ENCODE peak calls at places on chromosomes 13 and 19, in six cellular contexts. I is GM23338, X is K562, C is A549, V is HCT116, S is HepG2. J is an unnamed sample.

GRCh38 chr19:1106841-1107654 is 3.3 kb downstream of the GPX4 start:
- DNase-seq in I (peak; percentile 62), X (no peak), C (peak; percentile 86), V (no peak), S (peak; percentile 20), J (no peak)

GRCh38 chr19:2365201-2365970 is 5.3 kb downstream of the TMPRSS9 start:
- DNase-seq in I (no peak), X (no peak), C (no peak), V (no peak), S (no peak), J (no peak)

GRCh38 chr13:106063591-106064308 is 471.7 kb downstream of the EFNB2 start:
- DNase-seq in I (no peak), X (no peak), C (no peak), V (no peak), S (no peak), J (no peak)

GRCh38 chr13:78022164-78022877 is 103.7 kb upstream of the EDNRB start:
- DNase-seq in I (no peak), X (no peak), C (no peak), V (no peak), S (no peak), J (no peak)

GRCh38 chr19:49430678-49431329 is 5.6 kb downstream of the GFY start:
- DNase-seq in I (no peak), X (peak; percentile 53), C (peak; percentile 68), V (no peak), S (no peak), J (no peak)

GRCh38 chr13:113802090-113802531 is 43.1 kb downstream of the TMEM255B start:
- DNase-seq in I (peak; percentile 84), X (peak; percentile 27), C (peak; percentile 31), V (no peak), S (peak; percentile 13), J (no peak)

GRCh38 chr19:49356382-49356781 is 5.8 kb downstream of the TEAD2 start:
- DNase-seq in I (no peak), X (no peak), C (no peak), V (no peak), S (no peak), J (no peak)

GRCh38 chr19:35563207-35563829 is at the start of gene ATP4A:
- DNase-seq in I (no peak), X (no peak), C (no peak), V (no peak), S (no peak), J (no peak)

GRCh38 chr19:13742756-13743155 is 21.6 kb upstream of the MRI1 start:
- DNase-seq in I (no peak), X (no peak), C (no peak), V (no peak), S (no peak), J (no peak)

GRCh38 chr13:86856996-86857395 is 814.2 kb upstream of the SLITRK5 start:
- DNase-seq in I (peak; percentile 46), X (no peak), C (no peak), V (peak; percentile 47), S (peak; percentile 5), J (no peak)

GRCh38 chr13:50805805-50806204 is 37.7 kb downstream of the DLEU7 start:
- DNase-seq in I (peak; percentile 9), X (no peak), C (peak; percentile 11), V (peak; percentile 8), S (peak; percentile 5), J (no peak)

GRCh38 chr19:33438987-33439781 is 65.7 kb downstream of the CEBPG start:
- DNase-seq in I (no peak), X (peak; percentile 32), C (no peak), V (no peak), S (no peak), J (no peak)

GRCh38 chr19:45884682-45885555 is 1.0 kb downstream of the IRF2BP1 start:
- DNase-seq in I (peak; percentile 56), X (peak; percentile 71), C (no peak), V (no peak), S (no peak), J (no peak)

GRCh38 chr19:8208119-8208709 is 956 bp upstream of the CERS4 start:
- DNase-seq in I (peak; percentile 69), X (no peak), C (no peak), V (no peak), S (no peak), J (no peak)

GRCh38 chr13:45859682-45860081 is 8.1 kb upstream of the SIAH3 start:
- DNase-seq in I (peak; percentile 72), X (no peak), C (no peak), V (no peak), S (no peak), J (no peak)

GRCh38 chr13:50592412-50593145 is 250.9 kb downstream of the DLEU7 start:
- DNase-seq in I (no peak), X (no peak), C (no peak), V (no peak), S (no peak), J (no peak)

GRCh38 chr13:48216204-48216711 is 16.7 kb upstream of the ITM2B start:
- DNase-seq in I (peak; percentile 18), X (no peak), C (no peak), V (no peak), S (no peak), J (no peak)

GRCh38 chr13:98301721-98302120 is 124.7 kb upstream of the RNF113B start:
- DNase-seq in I (no peak), X (no peak), C (no peak), V (no peak), S (no peak), J (no peak)

GRCh38 chr19:47435196-47435595 is 15.9 kb upstream of the MEIS3 start:
- DNase-seq in I (no peak), X (no peak), C (no peak), V (no peak), S (no peak), J (no peak)

GRCh38 chr13:34513526-34513925 is 428.5 kb upstream of the NBEA start:
- DNase-seq in I (no peak), X (no peak), C (no peak), V (no peak), S (no peak), J (no peak)

GRCh38 chr19:34274827-34275625 is 20.7 kb downstream of the GARRE1 start:
- DNase-seq in I (no peak), X (no peak), C (no peak), V (no peak), S (peak; percentile 85), J (no peak)

GRCh38 chr19:2424686-2425621 is 2.4 kb downstream of the TIMM13 start:
- DNase-seq in I (peak; percentile 84), X (no peak), C (no peak), V (no peak), S (no peak), J (peak; percentile 86)

GRCh38 chr13:41418027-41418426 is 39.3 kb upstream of the RGCC start:
- DNase-seq in I (no peak), X (no peak), C (no peak), V (no peak), S (no peak), J (no peak)

GRCh38 chr19:27971071-27971470 is 1241.9 kb downstream of the UQCRFS1 start:
- DNase-seq in I (peak; percentile 73), X (no peak), C (peak; percentile 17), V (no peak), S (no peak), J (no peak)

GRCh38 chr19:13621413-13621812 is 115.1 kb upstream of the CACNA1A start:
- DNase-seq in I (peak; percentile 67), X (no peak), C (peak; percentile 32), V (peak; percentile 75), S (no peak), J (no peak)

GRCh38 chr13:39998166-39998565 is 342.7 kb downstream of the COG6 start:
- DNase-seq in I (no peak), X (no peak), C (no peak), V (no peak), S (no peak), J (no peak)

GRCh38 chr13:109938255-109938936 is 152.0 kb upstream of the IRS2 start:
- DNase-seq in I (no peak), X (no peak), C (no peak), V (no peak), S (no peak), J (no peak)

DNA sequence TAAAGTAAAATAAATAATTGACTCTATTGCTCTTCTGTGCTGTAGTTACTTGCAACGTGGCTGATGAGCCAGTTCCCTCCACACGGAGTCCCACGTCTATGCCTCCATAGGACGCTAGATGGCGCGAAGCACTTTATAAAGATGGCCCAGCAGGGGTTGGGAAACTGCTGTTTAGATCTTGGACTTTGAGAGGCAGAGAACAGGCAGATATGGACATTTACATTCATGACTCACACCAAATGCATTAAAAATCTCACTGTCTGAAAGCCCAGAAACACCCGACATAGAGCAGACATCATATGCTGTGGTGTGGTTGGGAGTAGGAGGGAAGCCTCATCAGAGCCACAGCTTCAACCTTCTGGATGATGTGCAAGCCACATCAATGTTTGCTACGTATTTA is 643.1 kb upstream of the ARGLU1 start:
- DNase-seq in I (peak; percentile 92), X (peak; percentile 46), C (peak; percentile 61), V (peak; percentile 22), S (peak; percentile 78), J (peak; percentile 64)
- TF ChIP-seq REST in I (no peak), X (no peak), C (no peak), V (no peak), S (no peak), J (no peak)

DNA sequence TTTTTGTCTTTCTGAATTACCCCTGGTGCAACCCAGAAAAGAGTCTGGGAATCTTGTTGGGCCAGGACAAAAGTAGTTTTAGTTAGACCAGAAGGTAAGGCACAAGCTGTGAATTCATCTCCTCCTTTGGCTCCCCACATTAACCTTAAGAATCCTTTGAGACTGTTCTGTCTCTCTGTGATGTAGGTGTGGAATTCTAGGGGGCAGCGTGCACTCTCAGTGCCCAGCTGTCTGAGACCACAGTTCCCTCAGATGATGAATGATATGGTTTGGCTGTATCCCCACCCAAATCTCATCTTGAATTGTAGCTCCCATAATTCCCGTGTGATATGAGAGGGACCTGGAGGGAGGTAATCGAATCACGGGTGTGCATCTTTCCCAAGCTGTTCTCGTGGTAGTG is 43.9 kb downstream of the ZNF506 start:
- DNase-seq in I (no peak), X (no peak), C (no peak), V (no peak), S (no peak), J (no peak)
- H3K4me3 ChIP-seq in I (peak overlapping the region; percentile 75), X (peak overlapping the region; percentile 63), C (peak overlapping the region; percentile 74), V (peak overlapping the region; percentile 93), S (peak overlapping the region; percentile 82), J (no peak overlapping the region)

GRCh38 chr13:28704282-28704681 is 14.5 kb downstream of the SLC46A3 start:
- DNase-seq in I (no peak), X (no peak), C (no peak), V (no peak), S (no peak), J (no peak)

GRCh38 chr13:28710161-28710560 is 8.6 kb downstream of the SLC46A3 start:
- DNase-seq in I (no peak), X (no peak), C (no peak), V (no peak), S (no peak), J (no peak)

GRCh38 chr13:28704919-28705318 is 13.9 kb downstream of the SLC46A3 start:
- DNase-seq in I (no peak), X (no peak), C (no peak), V (no peak), S (no peak), J (no peak)

GRCh38 chr13:28707629-28708427 is 10.9 kb downstream of the SLC46A3 start:
- DNase-seq in I (no peak), X (no peak), C (no peak), V (no peak), S (no peak), J (peak; percentile 45)

GRCh38 chr13:28705734-28706133 is 13.0 kb downstream of the SLC46A3 start:
- DNase-seq in I (no peak), X (no peak), C (no peak), V (no peak), S (no peak), J (peak; percentile 15)
- TF ChIP-seq REST in I (no peak), X (no peak), C (no peak), V (no peak), S (no peak), J (no peak)

GRCh38 chr19:57935731-57936130 is 529 bp upstream of the ZNF418 start:
- DNase-seq in I (no peak), X (no peak), C (no peak), V (no peak), S (no peak), J (no peak)
- H3K4me3 ChIP-seq in I (peak overlapping the region; percentile 2), X (no peak overlapping the region), C (no peak overlapping the region), V (no peak overlapping the region), S (no peak overlapping the region), J (no peak overlapping the region)